ENCODE peak calls at places on chromosomes 5 and 9, in seven cellular contexts. One of them, this sample, is unnamed.

GRCh38 chr5:59007460-59008063 is 424.7 kb downstream of the RAB3C start:
- DNase-seq in endothelial cell: no peak
- DNase-seq in non-pigmented ciliary epithelial cell: no peak
- DNase-seq in hypothalamus: no peak
- DNase-seq in AG09309: peak
- DNase-seq in Kasumi-1: peak
- DNase-seq in Calu3: no peak
- DNase-seq in this sample: no peak

GRCh38 chr9:113737414-113738271 is 138.5 kb upstream of the ZNF618 start:
- DNase-seq in endothelial cell: peak
- DNase-seq in non-pigmented ciliary epithelial cell: no peak
- DNase-seq in hypothalamus: no peak
- DNase-seq in AG09309: peak
- DNase-seq in Kasumi-1: peak
- DNase-seq in Calu3: peak
- DNase-seq in this sample: peak

GRCh38 chr9:112338561-112338960 is 5.1 kb upstream of the PTBP3 start:
- DNase-seq in endothelial cell: no peak
- DNase-seq in non-pigmented ciliary epithelial cell: no peak
- DNase-seq in hypothalamus: no peak
- DNase-seq in AG09309: peak
- DNase-seq in Kasumi-1: no peak
- DNase-seq in Calu3: no peak
- DNase-seq in this sample: no peak

GRCh38 chr9:17291766-17292165 is 156.9 kb downstream of the CNTLN start:
- DNase-seq in endothelial cell: no peak
- DNase-seq in non-pigmented ciliary epithelial cell: peak
- DNase-seq in hypothalamus: no peak
- DNase-seq in AG09309: peak
- DNase-seq in Kasumi-1: no peak
- DNase-seq in Calu3: no peak
- DNase-seq in this sample: no peak

GRCh38 chr9:116859763-116860162 is 172.7 kb downstream of the TRIM32 start:
- DNase-seq in endothelial cell: no peak
- DNase-seq in non-pigmented ciliary epithelial cell: no peak
- DNase-seq in hypothalamus: no peak
- DNase-seq in AG09309: no peak
- DNase-seq in Kasumi-1: no peak
- DNase-seq in Calu3: no peak
- DNase-seq in this sample: no peak

GRCh38 chr5:133966090-133966489 is 2.3 kb downstream of the C5orf15 start:
- DNase-seq in endothelial cell: no peak
- DNase-seq in non-pigmented ciliary epithelial cell: no peak
- DNase-seq in hypothalamus: no peak
- DNase-seq in AG09309: no peak
- DNase-seq in Kasumi-1: no peak
- DNase-seq in Calu3: no peak
- DNase-seq in this sample: no peak

GRCh38 chr9:133103987-133104505 is 17.0 kb downstream of the RALGDS start:
- DNase-seq in endothelial cell: no peak
- DNase-seq in non-pigmented ciliary epithelial cell: no peak
- DNase-seq in hypothalamus: no peak
- DNase-seq in AG09309: no peak
- DNase-seq in Kasumi-1: no peak
- DNase-seq in Calu3: no peak
- DNase-seq in this sample: no peak

GRCh38 chr5:96093890-96094381 is 132.3 kb upstream of the ELL2 start:
- DNase-seq in endothelial cell: no peak
- DNase-seq in non-pigmented ciliary epithelial cell: no peak
- DNase-seq in hypothalamus: no peak
- DNase-seq in AG09309: no peak
- DNase-seq in Kasumi-1: no peak
- DNase-seq in Calu3: peak
- DNase-seq in this sample: no peak

GRCh38 chr5:102764381-102765005 is 9.4 kb downstream of the PAM start:
- DNase-seq in endothelial cell: no peak
- DNase-seq in non-pigmented ciliary epithelial cell: no peak
- DNase-seq in hypothalamus: no peak
- DNase-seq in AG09309: no peak
- DNase-seq in Kasumi-1: no peak
- DNase-seq in Calu3: no peak
- DNase-seq in this sample: no peak

GRCh38 chr9:23821400-23822181 is 4.4 kb downstream of the ELAVL2 start:
- DNase-seq in endothelial cell: peak
- DNase-seq in non-pigmented ciliary epithelial cell: no peak
- DNase-seq in hypothalamus: no peak
- DNase-seq in AG09309: no peak
- DNase-seq in Kasumi-1: no peak
- DNase-seq in Calu3: no peak
- DNase-seq in this sample: peak

GRCh38 chr5:65157906-65158603 is 323.7 kb downstream of the ADAMTS6 start:
- DNase-seq in endothelial cell: no peak
- DNase-seq in non-pigmented ciliary epithelial cell: no peak
- DNase-seq in hypothalamus: no peak
- DNase-seq in AG09309: no peak
- DNase-seq in Kasumi-1: no peak
- DNase-seq in Calu3: peak
- DNase-seq in this sample: no peak

GRCh38 chr5:158921441-158922262 is 178.1 kb downstream of the EBF1 start:
- DNase-seq in endothelial cell: no peak
- DNase-seq in non-pigmented ciliary epithelial cell: no peak
- DNase-seq in hypothalamus: no peak
- DNase-seq in AG09309: no peak
- DNase-seq in Kasumi-1: no peak
- DNase-seq in Calu3: no peak
- DNase-seq in this sample: no peak

GRCh38 chr9:16236326-16236725 is 634.1 kb downstream of the BNC2 start:
- DNase-seq in endothelial cell: no peak
- DNase-seq in non-pigmented ciliary epithelial cell: peak
- DNase-seq in hypothalamus: no peak
- DNase-seq in AG09309: peak
- DNase-seq in Kasumi-1: no peak
- DNase-seq in Calu3: no peak
- DNase-seq in this sample: no peak

GRCh38 chr5:42944989-42945388 is 95.1 kb downstream of the ANXA2R start:
- DNase-seq in endothelial cell: peak
- DNase-seq in non-pigmented ciliary epithelial cell: peak
- DNase-seq in hypothalamus: no peak
- DNase-seq in AG09309: peak
- DNase-seq in Kasumi-1: peak
- DNase-seq in Calu3: peak
- DNase-seq in this sample: peak

GRCh38 chr9:36970007-36970888 is 63.8 kb downstream of the PAX5 start:
- DNase-seq in endothelial cell: no peak
- DNase-seq in non-pigmented ciliary epithelial cell: no peak
- DNase-seq in hypothalamus: no peak
- DNase-seq in AG09309: no peak
- DNase-seq in Kasumi-1: no peak
- DNase-seq in Calu3: no peak
- DNase-seq in this sample: no peak

GRCh38 chr9:137973829-137974416 is 96.3 kb downstream of the CACNA1B start:
- DNase-seq in endothelial cell: no peak
- DNase-seq in non-pigmented ciliary epithelial cell: no peak
- DNase-seq in hypothalamus: no peak
- DNase-seq in AG09309: no peak
- DNase-seq in Kasumi-1: no peak
- DNase-seq in Calu3: no peak
- DNase-seq in this sample: no peak

GRCh38 chr9:130138791-130139190 is 33.4 kb upstream of the NCS1 start:
- DNase-seq in endothelial cell: no peak
- DNase-seq in non-pigmented ciliary epithelial cell: peak
- DNase-seq in hypothalamus: no peak
- DNase-seq in AG09309: peak
- DNase-seq in Kasumi-1: no peak
- DNase-seq in Calu3: no peak
- DNase-seq in this sample: no peak

GRCh38 chr5:40490464-40491083 is 189.1 kb upstream of the PTGER4 start:
- DNase-seq in endothelial cell: no peak
- DNase-seq in non-pigmented ciliary epithelial cell: no peak
- DNase-seq in hypothalamus: no peak
- DNase-seq in AG09309: no peak
- DNase-seq in Kasumi-1: peak
- DNase-seq in Calu3: no peak
- DNase-seq in this sample: no peak

GRCh38 chr5:39424751-39425524 is at the start of gene DAB2:
- DNase-seq in endothelial cell: peak
- DNase-seq in non-pigmented ciliary epithelial cell: no peak
- DNase-seq in hypothalamus: peak
- DNase-seq in AG09309: peak
- DNase-seq in Kasumi-1: peak
- DNase-seq in Calu3: peak
- DNase-seq in this sample: peak

GRCh38 chr9:134323741-134324358 is 2.4 kb upstream of the RXRA start:
- DNase-seq in endothelial cell: no peak
- DNase-seq in non-pigmented ciliary epithelial cell: no peak
- DNase-seq in hypothalamus: no peak
- DNase-seq in AG09309: no peak
- DNase-seq in Kasumi-1: no peak
- DNase-seq in Calu3: no peak
- DNase-seq in this sample: peak

GRCh38 chr9:35518212-35518917 is 28.5 kb downstream of the RUSC2 start:
- DNase-seq in endothelial cell: peak
- DNase-seq in non-pigmented ciliary epithelial cell: peak
- DNase-seq in hypothalamus: no peak
- DNase-seq in AG09309: peak
- DNase-seq in Kasumi-1: no peak
- DNase-seq in Calu3: peak
- DNase-seq in this sample: peak

GRCh38 chr5:60520451-60521210 is 179.3 kb downstream of the DEPDC1B start:
- DNase-seq in endothelial cell: no peak
- DNase-seq in non-pigmented ciliary epithelial cell: no peak
- DNase-seq in hypothalamus: no peak
- DNase-seq in AG09309: no peak
- DNase-seq in Kasumi-1: no peak
- DNase-seq in Calu3: no peak
- DNase-seq in this sample: no peak

GRCh38 chr5:180367300-180367699 is 14.2 kb upstream of the GFPT2 start:
- DNase-seq in endothelial cell: no peak
- DNase-seq in non-pigmented ciliary epithelial cell: no peak
- DNase-seq in hypothalamus: no peak
- DNase-seq in AG09309: no peak
- DNase-seq in Kasumi-1: no peak
- DNase-seq in Calu3: no peak
- DNase-seq in this sample: no peak

GRCh38 chr5:115580941-115581340 is 21.3 kb downstream of the TICAM2 start:
- DNase-seq in endothelial cell: no peak
- DNase-seq in non-pigmented ciliary epithelial cell: no peak
- DNase-seq in hypothalamus: no peak
- DNase-seq in AG09309: no peak
- DNase-seq in Kasumi-1: no peak
- DNase-seq in Calu3: no peak
- DNase-seq in this sample: no peak

GRCh38 chr5:59357421-59357977 is 536.0 kb downstream of the PDE4D start:
- DNase-seq in endothelial cell: no peak
- DNase-seq in non-pigmented ciliary epithelial cell: peak
- DNase-seq in hypothalamus: no peak
- DNase-seq in AG09309: no peak
- DNase-seq in Kasumi-1: no peak
- DNase-seq in Calu3: no peak
- DNase-seq in this sample: peak

GRCh38 chr9:76761448-76761847 is 2.8 kb upstream of the PCA3 start:
- DNase-seq in endothelial cell: no peak
- DNase-seq in non-pigmented ciliary epithelial cell: no peak
- DNase-seq in hypothalamus: no peak
- DNase-seq in AG09309: no peak
- DNase-seq in Kasumi-1: no peak
- DNase-seq in Calu3: no peak
- DNase-seq in this sample: no peak

GRCh38 chr5:138109463-138110265 is 25.8 kb downstream of the WNT8A start:
- DNase-seq in endothelial cell: no peak
- DNase-seq in non-pigmented ciliary epithelial cell: no peak
- DNase-seq in hypothalamus: no peak
- DNase-seq in AG09309: no peak
- DNase-seq in Kasumi-1: no peak
- DNase-seq in Calu3: no peak
- DNase-seq in this sample: no peak

GRCh38 chr5:174347183-174347582 is 301.7 kb downstream of the NSG2 start:
- DNase-seq in endothelial cell: no peak
- DNase-seq in non-pigmented ciliary epithelial cell: no peak
- DNase-seq in hypothalamus: no peak
- DNase-seq in AG09309: no peak
- DNase-seq in Kasumi-1: no peak
- DNase-seq in Calu3: no peak
- DNase-seq in this sample: no peak

GRCh38 chr9:108410161-108410560 is 445.6 kb downstream of the ACTL7B start:
- DNase-seq in endothelial cell: no peak
- DNase-seq in non-pigmented ciliary epithelial cell: no peak
- DNase-seq in hypothalamus: no peak
- DNase-seq in AG09309: no peak
- DNase-seq in Kasumi-1: no peak
- DNase-seq in Calu3: no peak
- DNase-seq in this sample: no peak

GRCh38 chr9:93230601-93231000 is 46.7 kb downstream of the WNK2 start:
- DNase-seq in endothelial cell: no peak
- DNase-seq in non-pigmented ciliary epithelial cell: no peak
- DNase-seq in hypothalamus: no peak
- DNase-seq in AG09309: no peak
- DNase-seq in Kasumi-1: no peak
- DNase-seq in Calu3: no peak
- DNase-seq in this sample: no peak

GRCh38 chr9:30039712-30040111 is 2344.7 kb upstream of the ACO1 start:
- DNase-seq in endothelial cell: no peak
- DNase-seq in non-pigmented ciliary epithelial cell: no peak
- DNase-seq in hypothalamus: no peak
- DNase-seq in AG09309: no peak
- DNase-seq in Kasumi-1: peak
- DNase-seq in Calu3: no peak
- DNase-seq in this sample: no peak

GRCh38 chr9:108664309-108665255 is 191.2 kb downstream of the ACTL7B start:
- DNase-seq in endothelial cell: no peak
- DNase-seq in non-pigmented ciliary epithelial cell: no peak
- DNase-seq in hypothalamus: no peak
- DNase-seq in AG09309: no peak
- DNase-seq in Kasumi-1: no peak
- DNase-seq in Calu3: no peak
- DNase-seq in this sample: no peak

GRCh38 chr5:74853256-74853655 is 12.9 kb downstream of the FAM169A start:
- DNase-seq in endothelial cell: no peak
- DNase-seq in non-pigmented ciliary epithelial cell: no peak
- DNase-seq in hypothalamus: no peak
- DNase-seq in AG09309: no peak
- DNase-seq in Kasumi-1: no peak
- DNase-seq in Calu3: no peak
- DNase-seq in this sample: no peak

GRCh38 chr5:158811350-158811749 is 288.4 kb downstream of the EBF1 start:
- DNase-seq in endothelial cell: no peak
- DNase-seq in non-pigmented ciliary epithelial cell: no peak
- DNase-seq in hypothalamus: no peak
- DNase-seq in AG09309: no peak
- DNase-seq in Kasumi-1: no peak
- DNase-seq in Calu3: no peak
- DNase-seq in this sample: no peak

GRCh38 chr9:122346478-122347347 is 24.1 kb upstream of the PTGS1 start:
- DNase-seq in endothelial cell: peak
- DNase-seq in non-pigmented ciliary epithelial cell: no peak
- DNase-seq in hypothalamus: no peak
- DNase-seq in AG09309: no peak
- DNase-seq in Kasumi-1: no peak
- DNase-seq in Calu3: peak
- DNase-seq in this sample: no peak

GRCh38 chr9:127361561-127361960 is 35.4 kb upstream of the SLC2A8 start:
- DNase-seq in endothelial cell: no peak
- DNase-seq in non-pigmented ciliary epithelial cell: no peak
- DNase-seq in hypothalamus: no peak
- DNase-seq in AG09309: no peak
- DNase-seq in Kasumi-1: peak
- DNase-seq in Calu3: no peak
- DNase-seq in this sample: peak

GRCh38 chr5:7391688-7392400 is 4.1 kb upstream of the ADCY2 start:
- DNase-seq in endothelial cell: no peak
- DNase-seq in non-pigmented ciliary epithelial cell: no peak
- DNase-seq in hypothalamus: no peak
- DNase-seq in AG09309: no peak
- DNase-seq in Kasumi-1: no peak
- DNase-seq in Calu3: no peak
- DNase-seq in this sample: no peak

GRCh38 chr5:38445374-38446028 is 110.9 kb downstream of the LIFR start:
- DNase-seq in endothelial cell: no peak
- DNase-seq in non-pigmented ciliary epithelial cell: no peak
- DNase-seq in hypothalamus: no peak
- DNase-seq in AG09309: no peak
- DNase-seq in Kasumi-1: no peak
- DNase-seq in Calu3: no peak
- DNase-seq in this sample: no peak